ENCODE peak calls at places on chromosomes 3 and 15, in ten cellular contexts. P is A172; J is T-helper 1 cell; C is keratinocyte; G is heart left ventricle; Y is hippocampal formation; B is NCI-H2081; L is stimulated activated effector memory CD8-positive, alpha-beta T cell treated with anti-CD3 and anti-CD28 coated beads, Interleukin-12 subunit alpha, Interleukin-12 subunit beta, amount 100 ng/mL, for 72 hours; F is RWPE2; U is NCI-H1092. E is an unnamed sample.

GRCh38 chr3:54917862-54918261 is 10.0 kb downstream of the LRTM1 start:
- DNase-seq in P (peak), U (no peak), Y (no peak), F (no peak), B (no peak), G (no peak), J (no peak), L (no peak), C (no peak), E (no peak)

GRCh38 chr3:175187586-175187985 is 328.5 kb downstream of the NAALADL2 start:
- DNase-seq in Y (no peak), F (no peak), G (no peak), U (peak), L (no peak), P (no peak), B (no peak), J (no peak), C (no peak), E (no peak)

GRCh38 chr3:178392553-178392952 is 143.7 kb upstream of the KCNMB2 start:
- DNase-seq in L (no peak), F (no peak), U (no peak), J (no peak), B (peak), G (no peak), Y (no peak), C (no peak), P (no peak), E (no peak)

GRCh38 chr3:133293397-133294107 is 106.3 kb upstream of the BFSP2 start:
- DNase-seq in U (peak), G (no peak), L (no peak), J (no peak), Y (no peak), F (no peak), B (peak), P (peak), C (no peak), E (no peak)

GRCh38 chr3:123159926-123160635 is 41.7 kb upstream of the SEC22A start:
- DNase-seq in U (no peak), J (no peak), G (no peak), C (no peak), P (no peak), Y (no peak), B (no peak), L (peak), F (no peak), E (no peak)

GRCh38 chr3:70620367-70620766 is 307.9 kb upstream of the MDFIC2 start:
- DNase-seq in L (no peak), F (no peak), U (no peak), Y (no peak), J (no peak), C (no peak), G (no peak), P (no peak), B (no peak), E (no peak)

GRCh38 chr15:58472821-58473581 is 41.2 kb downstream of the LIPC start:
- DNase-seq in Y (no peak), J (no peak), L (peak), C (no peak), G (no peak), U (no peak), B (peak), F (no peak), P (peak), E (no peak)

GRCh38 chr15:42106278-42106677 is 11.9 kb upstream of the PLA2G4D start:
- DNase-seq in Y (no peak), B (no peak), G (no peak), J (no peak), F (no peak), U (no peak), C (no peak), P (no peak), L (no peak), E (no peak)

GRCh38 chr3:120160050-120160449 is 65.8 kb upstream of the GSK3B start:
- DNase-seq in C (no peak), Y (no peak), L (no peak), G (no peak), U (no peak), P (peak), J (no peak), B (no peak), F (peak), E (no peak)

GRCh38 chr15:99306694-99307338 is 55.5 kb downstream of the LRRC28 start:
- DNase-seq in P (no peak), G (peak), Y (no peak), U (peak), L (no peak), B (peak), C (no peak), J (no peak), F (no peak), E (no peak)

GRCh38 chr3:56969851-56970250 is 90.6 kb upstream of the SPATA12 start:
- DNase-seq in P (no peak), L (no peak), Y (no peak), U (no peak), B (no peak), C (no peak), J (no peak), F (no peak), G (no peak), E (no peak)

GRCh38 chr3:14329116-14329830 is 73.1 kb upstream of the SLC6A6 start:
- DNase-seq in P (peak), Y (no peak), C (peak), B (peak), F (no peak), G (no peak), J (no peak), U (no peak), L (no peak), E (peak)

GRCh38 chr3:9715764-9716437 is 12.3 kb downstream of the CPNE9 start:
- DNase-seq in P (peak), F (peak), Y (peak), J (no peak), B (no peak), G (peak), C (no peak), U (peak), L (no peak), E (no peak)

GRCh38 chr3:62027796-62028195 is 345.6 kb downstream of the FEZF2 start:
- DNase-seq in G (no peak), P (no peak), Y (no peak), J (no peak), F (no peak), L (no peak), B (no peak), C (no peak), U (no peak), E (no peak)

GRCh38 chr3:38646062-38646461 is 3.4 kb downstream of the SCN5A start:
- DNase-seq in L (no peak), F (no peak), Y (no peak), C (no peak), J (no peak), B (no peak), G (no peak), U (no peak), P (no peak), E (peak)

GRCh38 chr15:57922780-57923179 is 142.7 kb downstream of the ALDH1A2 start:
- DNase-seq in Y (no peak), F (peak), J (no peak), L (no peak), B (no peak), C (no peak), U (no peak), P (peak), G (peak), E (no peak)

GRCh38 chr3:103388214-103388613 is 953.4 kb downstream of the ZPLD1 start:
- DNase-seq in B (no peak), G (no peak), L (no peak), P (no peak), C (no peak), Y (no peak), F (no peak), J (no peak), U (no peak), E (no peak)

GRCh38 chr3:15305366-15305844 is 27.0 kb downstream of the SH3BP5 start:
- DNase-seq in U (no peak), Y (no peak), P (peak), F (no peak), L (no peak), C (no peak), J (no peak), G (no peak), B (no peak), E (no peak)

GRCh38 chr3:193832833-193833413 is 239.9 kb downstream of the OPA1 start:
- DNase-seq in B (no peak), P (no peak), G (peak), Y (no peak), C (no peak), J (no peak), U (no peak), L (no peak), F (no peak), E (no peak)

GRCh38 chr3:181752202-181752671 is 40.5 kb downstream of the SOX2 start:
- DNase-seq in Y (peak), G (no peak), C (no peak), B (peak), P (peak), U (no peak), F (no peak), J (no peak), L (no peak), E (no peak)

GRCh38 chr3:48599077-48599501 is 4.0 kb upstream of the COL7A1 start:
- DNase-seq in G (no peak), P (no peak), L (no peak), C (peak), B (no peak), F (peak), J (no peak), Y (no peak), U (no peak), E (no peak)

GRCh38 chr3:123448503-123449091 is at the start of gene ADCY5:
- DNase-seq in P (no peak), B (peak), L (peak), F (no peak), U (no peak), J (no peak), C (no peak), G (no peak), Y (no peak), E (peak)

GRCh38 chr3:193910886-193911738 is 224.8 kb upstream of the HES1 start:
- DNase-seq in P (no peak), L (no peak), B (no peak), F (no peak), Y (no peak), G (no peak), J (no peak), U (no peak), C (no peak), E (no peak)

GRCh38 chr15:77067691-77068367 is 3.1 kb downstream of the TSPAN3 start:
- DNase-seq in L (no peak), P (no peak), F (no peak), C (no peak), B (no peak), J (no peak), G (no peak), Y (no peak), U (no peak), E (no peak)

GRCh38 chr15:78291052-78291451 is 8.4 kb downstream of the SKIC8 start:
- DNase-seq in L (no peak), P (no peak), U (no peak), F (no peak), G (no peak), J (no peak), C (no peak), B (no peak), Y (no peak), E (no peak)

GRCh38 chr3:58414538-58415197 is 19.0 kb downstream of the PDHB start:
- DNase-seq in U (no peak), G (peak), F (no peak), J (no peak), P (peak), Y (peak), L (peak), B (peak), C (no peak), E (no peak)

GRCh38 chr15:60376677-60377095 is 21.1 kb downstream of the ANXA2 start:
- DNase-seq in P (no peak), Y (no peak), F (no peak), J (no peak), B (no peak), G (no peak), U (peak), L (no peak), C (no peak), E (no peak)

GRCh38 chr3:86563358-86563970 is 427.5 kb downstream of the VGLL3 start:
- DNase-seq in U (peak), C (no peak), Y (peak), B (peak), J (no peak), G (no peak), P (peak), F (no peak), L (no peak), E (no peak)

GRCh38 chr3:69379661-69380060 is 6.2 kb downstream of the FRMD4B start:
- DNase-seq in U (no peak), C (no peak), L (no peak), Y (no peak), J (no peak), F (no peak), P (no peak), B (no peak), G (no peak), E (no peak)

GRCh38 chr3:65561617-65562016 is 477.1 kb downstream of the MAGI1 start:
- DNase-seq in U (no peak), P (no peak), G (no peak), F (no peak), B (no peak), Y (no peak), L (no peak), J (no peak), C (no peak), E (no peak)

GRCh38 chr15:73630030-73630429 is 3.2 kb downstream of the NPTN start:
- DNase-seq in B (no peak), U (no peak), L (no peak), F (no peak), C (no peak), P (no peak), G (no peak), Y (no peak), J (no peak), E (no peak)

GRCh38 chr3:27905625-27906024 is 183.5 kb upstream of the EOMES start:
- DNase-seq in P (no peak), C (no peak), G (no peak), U (no peak), L (peak), F (no peak), J (no peak), Y (no peak), B (no peak), E (no peak)

GRCh38 chr15:48360841-48361240 is 29.6 kb downstream of the DUT start:
- DNase-seq in J (no peak), C (no peak), B (no peak), F (no peak), Y (no peak), U (no peak), L (no peak), G (no peak), P (peak), E (no peak)

GRCh38 chr3:151562901-151563300 is 102.0 kb upstream of the IGSF10 start:
- DNase-seq in G (no peak), J (no peak), C (no peak), Y (no peak), U (no peak), P (no peak), F (no peak), L (no peak), B (no peak), E (no peak)

GRCh38 chr3:185813691-185814215 is 11.1 kb downstream of the IGF2BP2 start:
- DNase-seq in J (no peak), P (no peak), C (no peak), U (no peak), G (no peak), F (peak), L (no peak), Y (no peak), B (no peak), E (no peak)

GRCh38 chr3:127925384-127925783 is 10.4 kb downstream of the KBTBD12 start:
- DNase-seq in J (no peak), B (no peak), P (no peak), Y (no peak), G (no peak), U (no peak), F (no peak), C (no peak), L (no peak), E (no peak)

GRCh38 chr3:133038089-133038730 is at the start of gene TMEM108:
- DNase-seq in Y (peak), J (no peak), C (no peak), G (peak), L (peak), U (peak), P (no peak), B (peak), F (peak), E (peak)

GRCh38 chr3:43523454-43524053 is 98.3 kb downstream of the ANO10 start:
- DNase-seq in F (no peak), G (no peak), J (no peak), L (peak), B (no peak), Y (no peak), P (peak), C (no peak), U (no peak), E (no peak)

GRCh38 chr3:31725568-31725967 is 192.8 kb downstream of the STT3B start:
- DNase-seq in U (no peak), L (no peak), P (no peak), G (no peak), J (no peak), F (no peak), C (no peak), Y (no peak), B (no peak), E (no peak)

E was measured in spleen.